ENCODE peak calls at places on chromosomes 5 and 9, in five cellular contexts. One of them, this sample, is unnamed.

GRCh38 chr5:8135742-8136141 is 266.8 kb downstream of the MTRR start:
- DNase-seq in sigmoid colon: no peak
- DNase-seq in iris pigment epithelial cell: no peak
- DNase-seq in NCI-H1930: peak
- DNase-seq in A673: no peak
- DNase-seq in this sample: no peak

GRCh38 chr9:63859475-63860215 is 1425.4 kb downstream of the FOXD4L5 start:
- DNase-seq in sigmoid colon: no peak
- DNase-seq in iris pigment epithelial cell: no peak
- DNase-seq in NCI-H1930: no peak
- DNase-seq in A673: peak
- DNase-seq in this sample: no peak

GRCh38 chr5:116553366-116553765 is 21.3 kb downstream of the SEMA6A start:
- DNase-seq in sigmoid colon: no peak
- DNase-seq in iris pigment epithelial cell: no peak
- DNase-seq in NCI-H1930: no peak
- DNase-seq in A673: no peak
- DNase-seq in this sample: no peak

GRCh38 chr5:1220351-1220750 is 4.8 kb upstream of the SLC6A18 start:
- DNase-seq in sigmoid colon: no peak
- DNase-seq in iris pigment epithelial cell: no peak
- DNase-seq in NCI-H1930: no peak
- DNase-seq in A673: no peak
- DNase-seq in this sample: no peak

GRCh38 chr9:104121022-104121421 is 26.9 kb downstream of the SMC2 start:
- DNase-seq in sigmoid colon: no peak
- DNase-seq in iris pigment epithelial cell: no peak
- DNase-seq in NCI-H1930: no peak
- DNase-seq in A673: no peak
- DNase-seq in this sample: no peak

GRCh38 chr5:95803271-95804148 is 19.0 kb downstream of the GLRX start:
- DNase-seq in sigmoid colon: no peak
- DNase-seq in iris pigment epithelial cell: no peak
- DNase-seq in NCI-H1930: no peak
- DNase-seq in A673: no peak
- DNase-seq in this sample: no peak

GRCh38 chr9:133845659-133845947 is 107.5 kb upstream of the SARDH start:
- DNase-seq in sigmoid colon: no peak
- DNase-seq in iris pigment epithelial cell: no peak
- DNase-seq in NCI-H1930: no peak
- DNase-seq in A673: no peak
- DNase-seq in this sample: no peak

GRCh38 chr5:122629278-122629677 is 145.6 kb upstream of the SNX2 start:
- DNase-seq in sigmoid colon: no peak
- DNase-seq in iris pigment epithelial cell: no peak
- DNase-seq in NCI-H1930: no peak
- DNase-seq in A673: no peak
- DNase-seq in this sample: no peak

GRCh38 chr5:180860273-180860886 is 696 bp downstream of the ZFP62 start:
- DNase-seq in sigmoid colon: no peak
- DNase-seq in iris pigment epithelial cell: peak
- DNase-seq in NCI-H1930: peak
- DNase-seq in A673: peak
- DNase-seq in this sample: no peak

GRCh38 chr5:143214890-143215289 is 188.6 kb downstream of the NR3C1 start:
- DNase-seq in sigmoid colon: no peak
- DNase-seq in iris pigment epithelial cell: no peak
- DNase-seq in NCI-H1930: no peak
- DNase-seq in A673: no peak
- DNase-seq in this sample: no peak

GRCh38 chr9:114327749-114328148 is 1.9 kb upstream of the ORM2 start:
- DNase-seq in sigmoid colon: no peak
- DNase-seq in iris pigment epithelial cell: no peak
- DNase-seq in NCI-H1930: no peak
- DNase-seq in A673: no peak
- DNase-seq in this sample: no peak

GRCh38 chr5:110956280-110956912 is 115.1 kb upstream of the TSLP start:
- DNase-seq in sigmoid colon: no peak
- DNase-seq in iris pigment epithelial cell: no peak
- DNase-seq in NCI-H1930: no peak
- DNase-seq in A673: no peak
- DNase-seq in this sample: no peak

GRCh38 chr5:153147891-153148623 is 342.4 kb upstream of the GRIA1 start:
- DNase-seq in sigmoid colon: no peak
- DNase-seq in iris pigment epithelial cell: peak
- DNase-seq in NCI-H1930: no peak
- DNase-seq in A673: peak
- DNase-seq in this sample: no peak

GRCh38 chr9:78932849-78933627 is 636.1 kb downstream of the PSAT1 start:
- DNase-seq in sigmoid colon: no peak
- DNase-seq in iris pigment epithelial cell: peak
- DNase-seq in NCI-H1930: no peak
- DNase-seq in A673: peak
- DNase-seq in this sample: no peak

GRCh38 chr5:13745508-13745907 is 199.0 kb downstream of the DNAH5 start:
- DNase-seq in sigmoid colon: no peak
- DNase-seq in iris pigment epithelial cell: peak
- DNase-seq in NCI-H1930: no peak
- DNase-seq in A673: no peak
- DNase-seq in this sample: no peak

GRCh38 chr9:128215491-128216404 is 12.6 kb downstream of the DNM1 start:
- DNase-seq in sigmoid colon: peak
- DNase-seq in iris pigment epithelial cell: peak
- DNase-seq in NCI-H1930: no peak
- DNase-seq in A673: peak
- DNase-seq in this sample: no peak

GRCh38 chr9:101443358-101443757 is 7.8 kb upstream of the ALDOB start:
- DNase-seq in sigmoid colon: peak
- DNase-seq in iris pigment epithelial cell: no peak
- DNase-seq in NCI-H1930: no peak
- DNase-seq in A673: no peak
- DNase-seq in this sample: no peak

GRCh38 chr5:145683426-145683825 is 151.7 kb downstream of the PRELID2 start:
- DNase-seq in sigmoid colon: no peak
- DNase-seq in iris pigment epithelial cell: no peak
- DNase-seq in NCI-H1930: no peak
- DNase-seq in A673: no peak
- DNase-seq in this sample: no peak

GRCh38 chr9:135611875-135612209 is 27.5 kb downstream of the GLT6D1 start:
- DNase-seq in sigmoid colon: peak
- DNase-seq in iris pigment epithelial cell: no peak
- DNase-seq in NCI-H1930: no peak
- DNase-seq in A673: no peak
- DNase-seq in this sample: no peak